ENCODE peak calls at places on chromosomes 7 and 10, in nine cellular contexts. One of them, this sample, is unnamed.

GRCh38 chr10:75102830-75103673 is 8.4 kb upstream of the SAMD8 start:
- DNase-seq in uterus: no peak
- DNase-seq in hepatocyte: no peak
- DNase-seq in tibial artery: no peak
- DNase-seq in body of pancreas: no peak
- DNase-seq in GM12878: no peak
- DNase-seq in PC-9: no peak
- DNase-seq in OCI-LY7: no peak
- DNase-seq in psoas muscle: no peak
- DNase-seq in this sample: peak; percentile 38

GRCh38 chr10:84521015-84521414 is 192.6 kb downstream of the CCSER2 start:
- DNase-seq in body of pancreas: no peak
- DNase-seq in PC-9: no peak
- DNase-seq in OCI-LY7: no peak
- DNase-seq in hepatocyte: no peak
- DNase-seq in psoas muscle: no peak
- DNase-seq in tibial artery: no peak
- DNase-seq in uterus: no peak
- DNase-seq in GM12878: no peak
- DNase-seq in this sample: no peak

GRCh38 chr7:37392673-37393017 is 56.0 kb downstream of the ELMO1 start:
- DNase-seq in tibial artery: no peak
- DNase-seq in GM12878: no peak
- DNase-seq in uterus: no peak
- DNase-seq in body of pancreas: no peak
- DNase-seq in PC-9: no peak
- DNase-seq in OCI-LY7: no peak
- DNase-seq in psoas muscle: no peak
- DNase-seq in hepatocyte: no peak
- DNase-seq in this sample: no peak

GRCh38 chr7:131235489-131236317 is 92.0 kb upstream of the MKLN1 start:
- DNase-seq in psoas muscle: no peak
- DNase-seq in OCI-LY7: no peak
- DNase-seq in hepatocyte: peak; percentile 18
- DNase-seq in body of pancreas: no peak
- DNase-seq in uterus: peak; percentile 46
- DNase-seq in tibial artery: peak; percentile 43
- DNase-seq in PC-9: peak; percentile 86
- DNase-seq in GM12878: no peak
- DNase-seq in this sample: no peak

GRCh38 chr7:9192969-9193368 is 759.6 kb downstream of the NXPH1 start:
- DNase-seq in tibial artery: no peak
- DNase-seq in psoas muscle: no peak
- DNase-seq in OCI-LY7: no peak
- DNase-seq in body of pancreas: no peak
- DNase-seq in uterus: no peak
- DNase-seq in PC-9: no peak
- DNase-seq in hepatocyte: no peak
- DNase-seq in GM12878: no peak
- DNase-seq in this sample: no peak

GRCh38 chr7:101373812-101374612 is 11.3 kb downstream of the COL26A1 start:
- DNase-seq in OCI-LY7: no peak
- DNase-seq in body of pancreas: no peak
- DNase-seq in GM12878: no peak
- DNase-seq in psoas muscle: no peak
- DNase-seq in hepatocyte: peak; percentile 28
- DNase-seq in tibial artery: no peak
- DNase-seq in uterus: no peak
- DNase-seq in PC-9: no peak
- DNase-seq in this sample: no peak

GRCh38 chr10:14476641-14477407 is 146.1 kb upstream of the FRMD4A start:
- DNase-seq in hepatocyte: no peak
- DNase-seq in OCI-LY7: no peak
- DNase-seq in GM12878: no peak
- DNase-seq in tibial artery: no peak
- DNase-seq in body of pancreas: no peak
- DNase-seq in PC-9: peak; percentile 40
- DNase-seq in psoas muscle: no peak
- DNase-seq in uterus: no peak
- DNase-seq in this sample: no peak

GRCh38 chr7:141649865-141650499 is 52.0 kb downstream of the DENND11 start:
- DNase-seq in GM12878: peak; percentile 40
- DNase-seq in hepatocyte: peak; percentile 91
- DNase-seq in uterus: peak; percentile 53
- DNase-seq in PC-9: peak; percentile 89
- DNase-seq in OCI-LY7: peak; percentile 41
- DNase-seq in tibial artery: peak; percentile 68
- DNase-seq in body of pancreas: peak; percentile 73
- DNase-seq in psoas muscle: no peak
- DNase-seq in this sample: peak; percentile 61

GRCh38 chr7:6623589-6624245 is 8.3 kb downstream of the ZNF853 start:
- DNase-seq in OCI-LY7: peak; percentile 75
- DNase-seq in GM12878: no peak
- DNase-seq in PC-9: no peak
- DNase-seq in tibial artery: no peak
- DNase-seq in uterus: no peak
- DNase-seq in body of pancreas: no peak
- DNase-seq in hepatocyte: no peak
- DNase-seq in psoas muscle: no peak
- DNase-seq in this sample: no peak

GRCh38 chr10:102113261-102113955 is 6.8 kb downstream of the LDB1 start:
- DNase-seq in hepatocyte: no peak
- DNase-seq in GM12878: no peak
- DNase-seq in tibial artery: no peak
- DNase-seq in psoas muscle: no peak
- DNase-seq in OCI-LY7: no peak
- DNase-seq in body of pancreas: no peak
- DNase-seq in PC-9: no peak
- DNase-seq in uterus: no peak
- DNase-seq in this sample: no peak

GRCh38 chr10:59432207-59432900 is 70.0 kb upstream of the FAM13C start:
- DNase-seq in OCI-LY7: no peak
- DNase-seq in tibial artery: no peak
- DNase-seq in psoas muscle: no peak
- DNase-seq in PC-9: no peak
- DNase-seq in body of pancreas: no peak
- DNase-seq in uterus: no peak
- DNase-seq in GM12878: no peak
- DNase-seq in hepatocyte: no peak
- DNase-seq in this sample: no peak

GRCh38 chr10:128178319-128178937 is 52.2 kb upstream of the MKI67 start:
- DNase-seq in psoas muscle: no peak
- DNase-seq in PC-9: no peak
- DNase-seq in OCI-LY7: peak; percentile 35
- DNase-seq in GM12878: no peak
- DNase-seq in body of pancreas: no peak
- DNase-seq in hepatocyte: peak; percentile 45
- DNase-seq in tibial artery: no peak
- DNase-seq in uterus: no peak
- DNase-seq in this sample: peak; percentile 47

GRCh38 chr7:50799873-50800272 is 17.2 kb upstream of the GRB10 start:
- DNase-seq in tibial artery: no peak
- DNase-seq in psoas muscle: no peak
- DNase-seq in uterus: no peak
- DNase-seq in PC-9: no peak
- DNase-seq in hepatocyte: no peak
- DNase-seq in body of pancreas: no peak
- DNase-seq in OCI-LY7: no peak
- DNase-seq in GM12878: no peak
- DNase-seq in this sample: no peak

GRCh38 chr7:33298848-33299247 is 169.5 kb downstream of the BBS9 start:
- DNase-seq in GM12878: no peak
- DNase-seq in tibial artery: no peak
- DNase-seq in uterus: no peak
- DNase-seq in psoas muscle: no peak
- DNase-seq in OCI-LY7: no peak
- DNase-seq in body of pancreas: no peak
- DNase-seq in hepatocyte: no peak
- DNase-seq in PC-9: no peak
- DNase-seq in this sample: no peak

DNA sequence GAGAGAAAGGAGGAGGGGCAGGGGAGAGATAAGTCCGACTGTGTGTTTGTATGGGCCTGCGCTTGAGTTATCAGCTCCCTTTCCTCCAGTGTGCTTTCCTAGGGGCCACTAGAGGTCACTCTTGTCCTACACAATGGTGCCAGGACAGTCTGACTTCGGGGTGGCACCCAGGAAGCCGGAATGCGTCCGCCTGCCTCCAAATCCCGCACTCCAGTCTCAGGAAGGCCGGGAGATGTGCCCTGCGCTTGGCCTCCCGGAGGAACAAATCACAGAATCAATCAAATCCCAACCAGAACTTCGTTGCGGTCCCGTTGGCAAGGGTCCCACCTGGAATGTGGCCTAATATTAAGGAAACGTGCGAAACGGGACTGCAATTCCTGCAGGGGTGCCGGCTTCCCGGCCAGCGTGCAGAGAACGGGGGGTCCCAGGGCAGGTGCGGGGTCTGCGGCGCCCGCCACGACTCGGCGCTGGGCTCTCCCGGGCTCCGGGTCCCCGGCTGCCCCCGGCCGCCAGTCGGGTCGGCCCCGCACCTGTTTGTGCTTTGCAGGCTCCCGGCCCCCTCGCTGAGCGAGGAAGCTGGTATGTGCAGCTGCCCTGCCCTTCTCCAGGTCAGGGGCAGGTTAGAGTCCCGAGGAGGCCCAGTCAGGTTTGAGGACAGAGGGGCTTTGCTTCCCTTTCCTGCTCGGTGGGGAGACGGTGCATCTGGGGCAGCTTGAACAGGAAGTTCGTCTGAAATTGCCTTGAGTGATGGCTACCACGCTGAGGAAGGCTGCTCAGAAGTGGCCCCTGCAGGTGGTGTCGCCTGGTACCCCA is 21.0 kb upstream of the HPS1 start:
- DNase-seq in psoas muscle: peak; percentile 82
- DNase-seq in uterus: peak; percentile 70
- DNase-seq in hepatocyte: peak; percentile 92
- DNase-seq in PC-9: peak; percentile 64
- DNase-seq in OCI-LY7: peak; percentile 86
- DNase-seq in GM12878: peak; percentile 50
- DNase-seq in tibial artery: peak; percentile 69
- DNase-seq in body of pancreas: peak; percentile 80
- DNase-seq in this sample: peak; percentile 80
- H3K4me3 ChIP-seq in psoas muscle: peak overlapping the region; percentile 71
- H3K4me3 ChIP-seq in uterus: peak overlapping the region; percentile 23
- H3K4me3 ChIP-seq in hepatocyte: peak overlapping the region; percentile 59
- H3K4me3 ChIP-seq in PC-9: peak overlapping the region; percentile 71
- H3K4me3 ChIP-seq in OCI-LY7: peak overlapping the region; percentile 61
- H3K4me3 ChIP-seq in GM12878: peak overlapping the region; percentile 71
- H3K4me3 ChIP-seq in tibial artery: peak overlapping the region; percentile 49
- H3K4me3 ChIP-seq in body of pancreas: peak overlapping the region; percentile 36
- H3K4me3 ChIP-seq in this sample: peak overlapping the region; percentile 48

DNA sequence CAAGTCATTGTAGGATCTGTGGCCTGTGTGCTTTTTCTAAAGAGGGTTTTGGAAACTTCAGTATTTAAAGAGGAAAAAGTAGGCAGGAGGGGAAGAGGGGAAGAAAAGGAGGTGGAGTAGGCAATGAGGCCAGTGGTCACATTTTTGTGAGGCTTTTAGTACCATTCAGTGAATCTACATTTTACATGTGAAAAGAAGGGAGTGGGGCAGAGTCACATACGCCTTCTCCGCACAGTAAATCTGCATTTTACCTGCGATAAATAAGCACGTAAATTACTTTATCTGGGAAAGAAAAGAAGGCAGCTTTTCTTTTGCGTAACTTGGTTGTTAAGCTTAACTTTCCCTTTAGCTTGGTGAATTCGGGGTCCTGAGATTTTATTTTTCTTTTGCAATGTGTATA is 13.2 kb downstream of the CHST12 start:
- DNase-seq in hepatocyte: no peak
- DNase-seq in GM12878: no peak
- DNase-seq in psoas muscle: no peak
- DNase-seq in PC-9: no peak
- DNase-seq in OCI-LY7: no peak
- DNase-seq in body of pancreas: no peak
- DNase-seq in tibial artery: no peak
- DNase-seq in uterus: no peak
- DNase-seq in this sample: no peak
- H3K4me1 ChIP-seq in hepatocyte: peaks cover 15% of the 10 kb centered on the region
- H3K4me1 ChIP-seq in GM12878: peaks cover 3% of the 10 kb centered on the region
- H3K4me1 ChIP-seq in psoas muscle: peaks cover 19% of the 10 kb centered on the region
- H3K4me1 ChIP-seq in PC-9: no peaks in the 10 kb centered on the region
- H3K4me1 ChIP-seq in OCI-LY7: peaks cover 14% of the 10 kb centered on the region
- H3K4me1 ChIP-seq in body of pancreas: peaks cover 17% of the 10 kb centered on the region
- H3K4me1 ChIP-seq in tibial artery: no peaks in the 10 kb centered on the region
- H3K4me1 ChIP-seq in uterus: no peaks in the 10 kb centered on the region
- H3K4me1 ChIP-seq in this sample: peaks cover 18% of the 10 kb centered on the region

DNA sequence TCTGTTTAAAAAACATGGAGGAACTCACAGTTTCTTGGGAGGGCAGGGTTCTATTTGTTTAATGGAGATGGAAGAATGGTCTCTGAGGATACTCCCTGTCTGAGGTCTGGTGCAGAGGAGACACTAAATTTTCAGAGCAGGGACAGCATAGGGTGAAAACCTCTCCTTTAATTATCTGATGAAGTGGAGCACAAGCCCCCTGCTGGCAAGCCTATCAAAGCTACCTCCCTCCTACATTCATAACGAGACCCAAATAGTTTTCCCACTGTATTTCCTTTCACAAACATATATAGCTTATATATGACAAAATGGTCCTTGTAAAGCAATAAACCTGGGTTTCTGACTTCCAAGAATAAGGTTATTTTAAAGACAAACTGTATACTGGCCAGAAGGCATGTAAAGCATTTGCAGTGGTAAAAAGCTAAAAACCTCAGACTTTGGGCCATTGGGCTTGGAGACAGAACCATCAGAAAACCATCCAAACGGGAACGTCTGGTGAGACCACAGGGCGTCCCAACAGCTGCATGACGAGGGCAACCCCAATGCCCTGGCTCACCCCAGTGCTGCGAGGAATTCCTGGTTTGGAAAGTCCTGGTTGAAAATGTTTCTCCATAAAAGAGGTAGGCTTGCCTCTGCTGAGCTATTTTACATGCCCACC is 201.3 kb downstream of the FANK1 start:
- DNase-seq in PC-9: no peak
- DNase-seq in uterus: no peak
- DNase-seq in body of pancreas: no peak
- DNase-seq in GM12878: no peak
- DNase-seq in hepatocyte: no peak
- DNase-seq in psoas muscle: no peak
- DNase-seq in OCI-LY7: no peak
- DNase-seq in tibial artery: no peak
- DNase-seq in this sample: peak; percentile 10
- TF ChIP-seq CTCF in PC-9: no peak
- TF ChIP-seq CTCF in uterus: no peak
- TF ChIP-seq CTCF in body of pancreas: no peak
- TF ChIP-seq CTCF in GM12878: no peak
- TF ChIP-seq CTCF in hepatocyte: no peak
- TF ChIP-seq CTCF in psoas muscle: no peak
- TF ChIP-seq CTCF in OCI-LY7: peak; percentile 46
- TF ChIP-seq CTCF in tibial artery: no peak
- TF ChIP-seq CTCF in this sample: peak; percentile 19

DNA sequence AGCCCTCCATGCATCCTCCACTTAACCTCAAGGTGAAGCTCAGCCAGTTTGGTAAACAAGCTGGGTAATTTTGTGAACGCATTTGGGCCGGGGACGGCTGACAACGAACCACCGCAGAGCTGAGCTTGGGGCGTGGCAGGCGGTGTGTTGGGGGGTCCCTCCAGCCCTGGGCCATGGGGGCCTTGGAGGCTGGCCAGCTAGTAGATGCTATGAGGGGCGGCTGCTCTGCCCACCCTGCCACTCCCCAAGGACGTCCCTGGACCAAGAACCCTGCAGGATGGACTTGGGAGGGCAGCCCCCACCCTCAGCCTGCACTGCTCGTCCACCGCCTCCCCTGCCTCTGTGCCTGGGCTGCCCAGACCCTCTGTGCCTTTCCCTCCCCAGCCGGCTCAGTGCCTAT is 12.0 kb upstream of the SCART1 start:
- DNase-seq in PC-9: no peak
- DNase-seq in uterus: no peak
- DNase-seq in tibial artery: no peak
- DNase-seq in GM12878: no peak
- DNase-seq in body of pancreas: no peak
- DNase-seq in hepatocyte: peak; percentile 3
- DNase-seq in psoas muscle: no peak
- DNase-seq in OCI-LY7: no peak
- DNase-seq in this sample: no peak
- H3K4me3 ChIP-seq in PC-9: no peak overlapping the region
- H3K4me3 ChIP-seq in uterus: no peak overlapping the region
- H3K4me3 ChIP-seq in tibial artery: no peak overlapping the region
- H3K4me3 ChIP-seq in GM12878: no peak overlapping the region
- H3K4me3 ChIP-seq in body of pancreas: no peak overlapping the region
- H3K4me3 ChIP-seq in hepatocyte: no peak overlapping the region
- H3K4me3 ChIP-seq in psoas muscle: no peak overlapping the region
- H3K4me3 ChIP-seq in OCI-LY7: no peak overlapping the region
- H3K4me3 ChIP-seq in this sample: no peak overlapping the region